ENCODE peak calls at places on chromosomes 4 and X, in seven cellular contexts. One of them, this sample, is unnamed. For H3K4me1, the result is how much of the 10 kb centered on the place peaks cover.

GRCh38 chr4:122152699-122153328 is 683 bp downstream of the BLTP1 start:
- DNase-seq in mammary epithelial cell: peak
- DNase-seq in effector memory CD4-positive, alpha-beta T cell: no peak
- DNase-seq in pancreas: no peak
- DNase-seq in sigmoid colon: peak
- DNase-seq in neural progenitor cell: peak
- DNase-seq in IMR-90: peak
- DNase-seq in this sample: no peak

GRCh38 chr4:170697045-170697444 is 607.3 kb upstream of the AADAT start:
- DNase-seq in mammary epithelial cell: no peak
- DNase-seq in effector memory CD4-positive, alpha-beta T cell: no peak
- DNase-seq in pancreas: no peak
- DNase-seq in sigmoid colon: no peak
- DNase-seq in neural progenitor cell: no peak
- DNase-seq in IMR-90: no peak
- DNase-seq in this sample: no peak

GRCh38 chrX:39158801-39159657 is 357.8 kb downstream of the MID1IP1 start:
- DNase-seq in mammary epithelial cell: peak
- DNase-seq in effector memory CD4-positive, alpha-beta T cell: no peak
- DNase-seq in pancreas: no peak
- DNase-seq in sigmoid colon: no peak
- DNase-seq in neural progenitor cell: no peak
- DNase-seq in IMR-90: peak
- DNase-seq in this sample: no peak

GRCh38 chr4:102400898-102401297 is 55.6 kb upstream of the SLC39A8 start:
- DNase-seq in mammary epithelial cell: no peak
- DNase-seq in effector memory CD4-positive, alpha-beta T cell: no peak
- DNase-seq in pancreas: no peak
- DNase-seq in sigmoid colon: no peak
- DNase-seq in neural progenitor cell: no peak
- DNase-seq in IMR-90: no peak
- DNase-seq in this sample: no peak

GRCh38 chrX:17020828-17021821 is 74.7 kb downstream of the REPS2 start:
- DNase-seq in mammary epithelial cell: no peak
- DNase-seq in effector memory CD4-positive, alpha-beta T cell: no peak
- DNase-seq in pancreas: no peak
- DNase-seq in sigmoid colon: peak
- DNase-seq in neural progenitor cell: no peak
- DNase-seq in IMR-90: no peak
- DNase-seq in this sample: no peak

GRCh38 chr4:90317785-90318184 is 190.6 kb downstream of the CCSER1 start:
- DNase-seq in mammary epithelial cell: peak
- DNase-seq in effector memory CD4-positive, alpha-beta T cell: no peak
- DNase-seq in pancreas: no peak
- DNase-seq in sigmoid colon: no peak
- DNase-seq in neural progenitor cell: no peak
- DNase-seq in IMR-90: peak
- DNase-seq in this sample: no peak

GRCh38 chr4:95392886-95393285 is 155.9 kb downstream of the UNC5C start:
- DNase-seq in mammary epithelial cell: no peak
- DNase-seq in effector memory CD4-positive, alpha-beta T cell: no peak
- DNase-seq in pancreas: no peak
- DNase-seq in sigmoid colon: no peak
- DNase-seq in neural progenitor cell: no peak
- DNase-seq in IMR-90: no peak
- DNase-seq in this sample: no peak

GRCh38 chrX:112341598-112341997 is 259.0 kb upstream of the TRPC5 start:
- DNase-seq in mammary epithelial cell: no peak
- DNase-seq in effector memory CD4-positive, alpha-beta T cell: no peak
- DNase-seq in pancreas: no peak
- DNase-seq in sigmoid colon: no peak
- DNase-seq in neural progenitor cell: no peak
- DNase-seq in IMR-90: peak
- DNase-seq in this sample: no peak

GRCh38 chrX:20967725-20968124 is 406.5 kb upstream of the CNKSR2 start:
- DNase-seq in mammary epithelial cell: no peak
- DNase-seq in effector memory CD4-positive, alpha-beta T cell: no peak
- DNase-seq in pancreas: no peak
- DNase-seq in sigmoid colon: no peak
- DNase-seq in neural progenitor cell: no peak
- DNase-seq in IMR-90: no peak
- DNase-seq in this sample: no peak

GRCh38 chr4:8095956-8096689 is 62.5 kb downstream of the ABLIM2 start:
- DNase-seq in mammary epithelial cell: no peak
- DNase-seq in effector memory CD4-positive, alpha-beta T cell: no peak
- DNase-seq in pancreas: no peak
- DNase-seq in sigmoid colon: no peak
- DNase-seq in neural progenitor cell: no peak
- DNase-seq in IMR-90: peak
- DNase-seq in this sample: no peak

GRCh38 chr4:177464026-177464425 is 21.8 kb upstream of the AGA start:
- DNase-seq in mammary epithelial cell: no peak
- DNase-seq in effector memory CD4-positive, alpha-beta T cell: no peak
- DNase-seq in pancreas: no peak
- DNase-seq in sigmoid colon: no peak
- DNase-seq in neural progenitor cell: no peak
- DNase-seq in IMR-90: peak
- DNase-seq in this sample: no peak

GRCh38 chr4:28229092-28229491 is 1368.5 kb downstream of the STIM2 start:
- DNase-seq in mammary epithelial cell: peak
- DNase-seq in effector memory CD4-positive, alpha-beta T cell: no peak
- DNase-seq in pancreas: no peak
- DNase-seq in sigmoid colon: no peak
- DNase-seq in neural progenitor cell: peak
- DNase-seq in IMR-90: peak
- DNase-seq in this sample: no peak

GRCh38 chrX:75156537-75156945 is 458 bp upstream of the ABCB7 start:
- DNase-seq in mammary epithelial cell: peak
- DNase-seq in effector memory CD4-positive, alpha-beta T cell: no peak
- DNase-seq in pancreas: no peak
- DNase-seq in sigmoid colon: no peak
- DNase-seq in neural progenitor cell: no peak
- DNase-seq in IMR-90: peak
- DNase-seq in this sample: no peak

GRCh38 chr4:122819708-122820449 is 6.8 kb upstream of the FGF2 start:
- DNase-seq in mammary epithelial cell: peak
- DNase-seq in effector memory CD4-positive, alpha-beta T cell: no peak
- DNase-seq in pancreas: no peak
- DNase-seq in sigmoid colon: no peak
- DNase-seq in neural progenitor cell: no peak
- DNase-seq in IMR-90: peak
- DNase-seq in this sample: no peak

GRCh38 chr4:122293374-122294365 is 85.1 kb upstream of the ADAD1 start:
- DNase-seq in mammary epithelial cell: no peak
- DNase-seq in effector memory CD4-positive, alpha-beta T cell: no peak
- DNase-seq in pancreas: no peak
- DNase-seq in sigmoid colon: no peak
- DNase-seq in neural progenitor cell: no peak
- DNase-seq in IMR-90: no peak
- DNase-seq in this sample: no peak

GRCh38 chr4:17068396-17068795 is 170.0 kb upstream of the LDB2 start:
- DNase-seq in mammary epithelial cell: no peak
- DNase-seq in effector memory CD4-positive, alpha-beta T cell: no peak
- DNase-seq in pancreas: no peak
- DNase-seq in sigmoid colon: no peak
- DNase-seq in neural progenitor cell: no peak
- DNase-seq in IMR-90: peak
- DNase-seq in this sample: no peak

GRCh38 chrX:1412551-1413161 is 20.7 kb upstream of the SLC25A6 start:
- DNase-seq in mammary epithelial cell: no peak
- DNase-seq in effector memory CD4-positive, alpha-beta T cell: no peak
- DNase-seq in pancreas: no peak
- DNase-seq in sigmoid colon: peak
- DNase-seq in neural progenitor cell: no peak
- DNase-seq in IMR-90: no peak
- DNase-seq in this sample: no peak

GRCh38 chr4:70269674-70270073 is 27.3 kb downstream of the CSN3 start:
- DNase-seq in mammary epithelial cell: peak
- DNase-seq in effector memory CD4-positive, alpha-beta T cell: no peak
- DNase-seq in pancreas: no peak
- DNase-seq in sigmoid colon: no peak
- DNase-seq in neural progenitor cell: peak
- DNase-seq in IMR-90: no peak
- DNase-seq in this sample: no peak

DNA sequence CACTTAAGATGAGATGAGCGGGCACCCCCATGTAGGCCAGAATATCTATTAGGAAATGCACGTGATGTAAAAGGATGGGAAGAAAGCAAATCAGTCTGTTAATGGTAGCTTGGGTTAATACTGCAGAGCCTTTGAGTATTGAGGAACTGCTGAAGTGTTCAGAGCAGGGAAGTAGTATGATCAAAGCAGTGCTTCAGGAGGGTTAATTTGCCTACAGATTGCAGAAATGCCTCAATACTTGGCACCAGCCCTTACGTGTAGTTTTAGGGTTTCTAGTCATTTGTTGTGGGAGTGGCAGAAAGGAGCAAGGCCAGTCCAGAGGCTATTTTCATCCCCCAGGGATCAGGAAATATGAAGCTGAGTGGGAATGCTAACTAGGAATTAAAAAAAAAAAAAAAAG is 19.7 kb downstream of the ZFX start:
- DNase-seq in mammary epithelial cell: no peak
- DNase-seq in effector memory CD4-positive, alpha-beta T cell: no peak
- DNase-seq in pancreas: no peak
- DNase-seq in sigmoid colon: no peak
- DNase-seq in neural progenitor cell: no peak
- DNase-seq in IMR-90: no peak
- DNase-seq in this sample: no peak
- H3K4me1 ChIP-seq in mammary epithelial cell: under half
- H3K4me1 ChIP-seq in effector memory CD4-positive, alpha-beta T cell: under half
- H3K4me1 ChIP-seq in pancreas: under half
- H3K4me1 ChIP-seq in sigmoid colon: under half
- H3K4me1 ChIP-seq in neural progenitor cell: under half
- H3K4me1 ChIP-seq in IMR-90: under half
- H3K4me1 ChIP-seq in this sample: half or more

GRCh38 chr4:116882503-116882902 is 202.9 kb downstream of the TRAM1L1 start:
- DNase-seq in mammary epithelial cell: no peak
- DNase-seq in effector memory CD4-positive, alpha-beta T cell: no peak
- DNase-seq in pancreas: no peak
- DNase-seq in sigmoid colon: no peak
- DNase-seq in neural progenitor cell: no peak
- DNase-seq in IMR-90: no peak
- DNase-seq in this sample: no peak

GRCh38 chr4:116881077-116881476 is 204.3 kb downstream of the TRAM1L1 start:
- DNase-seq in mammary epithelial cell: no peak
- DNase-seq in effector memory CD4-positive, alpha-beta T cell: no peak
- DNase-seq in pancreas: no peak
- DNase-seq in sigmoid colon: no peak
- DNase-seq in neural progenitor cell: no peak
- DNase-seq in IMR-90: no peak
- DNase-seq in this sample: no peak

GRCh38 chr4:116880625-116881024 is 204.8 kb downstream of the TRAM1L1 start:
- DNase-seq in mammary epithelial cell: no peak
- DNase-seq in effector memory CD4-positive, alpha-beta T cell: no peak
- DNase-seq in pancreas: no peak
- DNase-seq in sigmoid colon: no peak
- DNase-seq in neural progenitor cell: no peak
- DNase-seq in IMR-90: no peak
- DNase-seq in this sample: no peak

DNA sequence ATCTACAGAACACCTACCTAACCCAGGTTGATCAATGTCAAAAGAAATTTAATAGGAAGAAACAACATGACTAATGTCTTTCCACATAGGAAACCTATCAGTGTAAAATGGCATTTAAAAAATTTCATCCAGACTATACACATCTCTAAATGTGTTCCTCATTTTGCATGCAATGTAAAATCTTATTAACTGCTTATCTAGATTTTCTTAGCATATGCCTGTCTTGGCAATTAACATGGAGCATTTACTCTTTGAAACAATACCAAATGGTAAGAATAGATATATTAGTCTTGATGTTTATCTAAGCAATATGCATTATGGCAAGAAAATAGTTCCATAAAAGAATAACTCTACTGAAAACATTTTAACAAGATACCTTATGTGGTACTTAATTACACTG is 199.8 kb downstream of the TRAM1L1 start:
- DNase-seq in mammary epithelial cell: no peak
- DNase-seq in effector memory CD4-positive, alpha-beta T cell: no peak
- DNase-seq in pancreas: no peak
- DNase-seq in sigmoid colon: no peak
- DNase-seq in neural progenitor cell: no peak
- DNase-seq in IMR-90: no peak
- DNase-seq in this sample: no peak
- H3K27ac ChIP-seq in mammary epithelial cell: no peak
- H3K27ac ChIP-seq in effector memory CD4-positive, alpha-beta T cell: no peak
- H3K27ac ChIP-seq in pancreas: no peak
- H3K27ac ChIP-seq in sigmoid colon: no peak
- H3K27ac ChIP-seq in neural progenitor cell: no peak
- H3K27ac ChIP-seq in IMR-90: no peak
- H3K27ac ChIP-seq in this sample: no peak

DNA sequence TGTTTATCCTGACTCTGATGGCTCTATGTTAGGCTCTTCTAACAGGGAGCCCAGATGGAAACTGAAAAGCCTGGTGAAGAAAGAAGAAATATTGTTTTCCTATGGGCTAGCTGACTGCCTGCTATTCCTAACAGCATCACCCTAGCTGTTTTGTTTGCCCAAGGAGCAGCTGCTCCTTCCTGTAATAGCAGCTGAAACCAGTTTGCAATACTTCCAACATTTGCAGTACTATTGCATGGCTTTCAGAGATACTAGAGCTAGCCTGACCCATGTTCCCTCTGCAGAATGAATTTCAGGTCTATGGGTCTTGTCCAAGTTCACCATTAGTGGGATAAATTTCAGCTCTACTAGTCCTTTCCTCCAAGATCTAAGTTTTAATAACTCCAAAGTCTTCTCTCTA is 495.2 kb downstream of the INPP4B start:
- DNase-seq in mammary epithelial cell: no peak
- DNase-seq in effector memory CD4-positive, alpha-beta T cell: no peak
- DNase-seq in pancreas: no peak
- DNase-seq in sigmoid colon: no peak
- DNase-seq in neural progenitor cell: no peak
- DNase-seq in IMR-90: peak
- DNase-seq in this sample: no peak
- H3K4me1 ChIP-seq in mammary epithelial cell: under half
- H3K4me1 ChIP-seq in effector memory CD4-positive, alpha-beta T cell: under half
- H3K4me1 ChIP-seq in pancreas: under half
- H3K4me1 ChIP-seq in sigmoid colon: under half
- H3K4me1 ChIP-seq in neural progenitor cell: under half
- H3K4me1 ChIP-seq in IMR-90: under half
- H3K4me1 ChIP-seq in this sample: half or more

GRCh38 chr4:127210877-127211276 is 421.9 kb upstream of the INTU start:
- DNase-seq in mammary epithelial cell: no peak
- DNase-seq in effector memory CD4-positive, alpha-beta T cell: no peak
- DNase-seq in pancreas: no peak
- DNase-seq in sigmoid colon: no peak
- DNase-seq in neural progenitor cell: no peak
- DNase-seq in IMR-90: no peak
- DNase-seq in this sample: no peak

GRCh38 chr4:127212701-127213100 is 420.1 kb upstream of the INTU start:
- DNase-seq in mammary epithelial cell: no peak
- DNase-seq in effector memory CD4-positive, alpha-beta T cell: no peak
- DNase-seq in pancreas: no peak
- DNase-seq in sigmoid colon: no peak
- DNase-seq in neural progenitor cell: no peak
- DNase-seq in IMR-90: peak
- DNase-seq in this sample: no peak

GRCh38 chr4:127209580-127210095 is 423.1 kb upstream of the INTU start:
- DNase-seq in mammary epithelial cell: no peak
- DNase-seq in effector memory CD4-positive, alpha-beta T cell: no peak
- DNase-seq in pancreas: no peak
- DNase-seq in sigmoid colon: no peak
- DNase-seq in neural progenitor cell: no peak
- DNase-seq in IMR-90: no peak
- DNase-seq in this sample: no peak

GRCh38 chr4:127212269-127212580 is 420.5 kb upstream of the INTU start:
- DNase-seq in mammary epithelial cell: no peak
- DNase-seq in effector memory CD4-positive, alpha-beta T cell: no peak
- DNase-seq in pancreas: no peak
- DNase-seq in sigmoid colon: no peak
- DNase-seq in neural progenitor cell: no peak
- DNase-seq in IMR-90: no peak
- DNase-seq in this sample: no peak

GRCh38 chr4:127211377-127212268 is 421.1 kb upstream of the INTU start:
- DNase-seq in mammary epithelial cell: no peak
- DNase-seq in effector memory CD4-positive, alpha-beta T cell: no peak
- DNase-seq in pancreas: no peak
- DNase-seq in sigmoid colon: no peak
- DNase-seq in neural progenitor cell: no peak
- DNase-seq in IMR-90: no peak
- DNase-seq in this sample: no peak
- H3K27ac ChIP-seq in mammary epithelial cell: no peak
- H3K27ac ChIP-seq in effector memory CD4-positive, alpha-beta T cell: no peak
- H3K27ac ChIP-seq in pancreas: no peak
- H3K27ac ChIP-seq in sigmoid colon: peak
- H3K27ac ChIP-seq in neural progenitor cell: no peak
- H3K27ac ChIP-seq in IMR-90: no peak
- H3K27ac ChIP-seq in this sample: no peak